ENCODE peak calls at places on chromosome 22, in five cellular contexts. One of them, this sample, is unnamed.

GRCh38 chr22:32636884-32637283 is 162.3 kb downstream of the FBXO7 start:
- DNase-seq in right atrium auricular region: no peak
- DNase-seq in naive thymus-derived CD4-positive, alpha-beta T cell: no peak
- DNase-seq in H9: no peak
- DNase-seq in CD8-positive, alpha-beta memory T cell: no peak
- DNase-seq in this sample: no peak

GRCh38 chr22:30104501-30105156 is 24.4 kb downstream of the HORMAD2 start:
- DNase-seq in right atrium auricular region: no peak
- DNase-seq in naive thymus-derived CD4-positive, alpha-beta T cell: peak; percentile 28
- DNase-seq in H9: no peak
- DNase-seq in CD8-positive, alpha-beta memory T cell: no peak
- DNase-seq in this sample: no peak

GRCh38 chr22:41040483-41040882 is 51.9 kb upstream of the EP300 start:
- DNase-seq in right atrium auricular region: no peak
- DNase-seq in naive thymus-derived CD4-positive, alpha-beta T cell: no peak
- DNase-seq in H9: no peak
- DNase-seq in CD8-positive, alpha-beta memory T cell: no peak
- DNase-seq in this sample: no peak

GRCh38 chr22:24947881-24948280 is 1.4 kb upstream of the LHFPL7 start:
- DNase-seq in right atrium auricular region: no peak
- DNase-seq in naive thymus-derived CD4-positive, alpha-beta T cell: no peak
- DNase-seq in H9: peak; percentile 49
- DNase-seq in CD8-positive, alpha-beta memory T cell: no peak
- DNase-seq in this sample: no peak

GRCh38 chr22:35971418-35972119 is 57.1 kb downstream of the RBFOX2 start:
- DNase-seq in right atrium auricular region: no peak
- DNase-seq in naive thymus-derived CD4-positive, alpha-beta T cell: no peak
- DNase-seq in H9: no peak
- DNase-seq in CD8-positive, alpha-beta memory T cell: no peak
- DNase-seq in this sample: no peak

GRCh38 chr22:19871845-19872778 is 17.4 kb upstream of the GNB1L start:
- DNase-seq in right atrium auricular region: no peak
- DNase-seq in naive thymus-derived CD4-positive, alpha-beta T cell: no peak
- DNase-seq in H9: no peak
- DNase-seq in CD8-positive, alpha-beta memory T cell: no peak
- DNase-seq in this sample: peak; percentile 47

GRCh38 chr22:24105018-24105360 is 76.3 kb upstream of the SUSD2 start:
- DNase-seq in right atrium auricular region: peak; percentile 73
- DNase-seq in naive thymus-derived CD4-positive, alpha-beta T cell: no peak
- DNase-seq in H9: no peak
- DNase-seq in CD8-positive, alpha-beta memory T cell: no peak
- DNase-seq in this sample: no peak

GRCh38 chr22:19488884-19489843 is 9.4 kb downstream of the CDC45 start:
- DNase-seq in right atrium auricular region: no peak
- DNase-seq in naive thymus-derived CD4-positive, alpha-beta T cell: no peak
- DNase-seq in H9: no peak
- DNase-seq in CD8-positive, alpha-beta memory T cell: no peak
- DNase-seq in this sample: no peak

GRCh38 chr22:23496445-23496833 is 83.7 kb downstream of the IGLL1 start:
- DNase-seq in right atrium auricular region: no peak
- DNase-seq in naive thymus-derived CD4-positive, alpha-beta T cell: no peak
- DNase-seq in H9: no peak
- DNase-seq in CD8-positive, alpha-beta memory T cell: no peak
- DNase-seq in this sample: no peak

GRCh38 chr22:26264162-26264561 is 94.9 kb downstream of the SEZ6L start:
- DNase-seq in right atrium auricular region: no peak
- DNase-seq in naive thymus-derived CD4-positive, alpha-beta T cell: no peak
- DNase-seq in H9: no peak
- DNase-seq in CD8-positive, alpha-beta memory T cell: no peak
- DNase-seq in this sample: no peak

GRCh38 chr22:23256986-23257888 is 76.9 kb downstream of the BCR start:
- DNase-seq in right atrium auricular region: peak; percentile 86
- DNase-seq in naive thymus-derived CD4-positive, alpha-beta T cell: no peak
- DNase-seq in H9: no peak
- DNase-seq in CD8-positive, alpha-beta memory T cell: no peak
- DNase-seq in this sample: peak; percentile 83

GRCh38 chr22:32661296-32661695 is 140.2 kb upstream of the TIMP3 start:
- DNase-seq in right atrium auricular region: peak; percentile 89
- DNase-seq in naive thymus-derived CD4-positive, alpha-beta T cell: no peak
- DNase-seq in H9: no peak
- DNase-seq in CD8-positive, alpha-beta memory T cell: no peak
- DNase-seq in this sample: no peak

GRCh38 chr22:42418811-42419243 is 13.4 kb downstream of the NFAM1 start:
- DNase-seq in right atrium auricular region: no peak
- DNase-seq in naive thymus-derived CD4-positive, alpha-beta T cell: no peak
- DNase-seq in H9: no peak
- DNase-seq in CD8-positive, alpha-beta memory T cell: no peak
- DNase-seq in this sample: no peak

GRCh38 chr22:47329727-47330653 is 567.5 kb downstream of the TBC1D22A start:
- DNase-seq in right atrium auricular region: peak; percentile 34
- DNase-seq in naive thymus-derived CD4-positive, alpha-beta T cell: no peak
- DNase-seq in H9: no peak
- DNase-seq in CD8-positive, alpha-beta memory T cell: no peak
- DNase-seq in this sample: no peak

GRCh38 chr22:30435674-30436126 is 10.1 kb downstream of the MTFP1 start:
- DNase-seq in right atrium auricular region: no peak
- DNase-seq in naive thymus-derived CD4-positive, alpha-beta T cell: peak; percentile 81
- DNase-seq in H9: no peak
- DNase-seq in CD8-positive, alpha-beta memory T cell: peak; percentile 80
- DNase-seq in this sample: peak; percentile 69

GRCh38 chr22:21450320-21450831 is 16.8 kb upstream of the TMEM191C start:
- DNase-seq in right atrium auricular region: no peak
- DNase-seq in naive thymus-derived CD4-positive, alpha-beta T cell: no peak
- DNase-seq in H9: peak; percentile 30
- DNase-seq in CD8-positive, alpha-beta memory T cell: no peak
- DNase-seq in this sample: no peak

GRCh38 chr22:30665786-30666185 is 1.9 kb downstream of the DUSP18 start:
- DNase-seq in right atrium auricular region: no peak
- DNase-seq in naive thymus-derived CD4-positive, alpha-beta T cell: no peak
- DNase-seq in H9: no peak
- DNase-seq in CD8-positive, alpha-beta memory T cell: no peak
- DNase-seq in this sample: no peak

GRCh38 chr22:42719656-42720262 is 911 bp downstream of the A4GALT start:
- DNase-seq in right atrium auricular region: no peak
- DNase-seq in naive thymus-derived CD4-positive, alpha-beta T cell: no peak
- DNase-seq in H9: no peak
- DNase-seq in CD8-positive, alpha-beta memory T cell: no peak
- DNase-seq in this sample: no peak

GRCh38 chr22:30253205-30253852 is 6.8 kb upstream of the LIF start:
- DNase-seq in right atrium auricular region: peak; percentile 65
- DNase-seq in naive thymus-derived CD4-positive, alpha-beta T cell: no peak
- DNase-seq in H9: no peak
- DNase-seq in CD8-positive, alpha-beta memory T cell: no peak
- DNase-seq in this sample: no peak

GRCh38 chr22:18056161-18056666 is 21.6 kb upstream of the PEX26 start:
- DNase-seq in right atrium auricular region: no peak
- DNase-seq in naive thymus-derived CD4-positive, alpha-beta T cell: no peak
- DNase-seq in H9: no peak
- DNase-seq in CD8-positive, alpha-beta memory T cell: no peak
- DNase-seq in this sample: no peak

GRCh38 chr22:35134637-35135036 is 68.7 kb downstream of the ISX start:
- DNase-seq in right atrium auricular region: no peak
- DNase-seq in naive thymus-derived CD4-positive, alpha-beta T cell: no peak
- DNase-seq in H9: no peak
- DNase-seq in CD8-positive, alpha-beta memory T cell: no peak
- DNase-seq in this sample: no peak

GRCh38 chr22:43238526-43239006 is 51.6 kb upstream of the TTLL12 start:
- DNase-seq in right atrium auricular region: no peak
- DNase-seq in naive thymus-derived CD4-positive, alpha-beta T cell: no peak
- DNase-seq in H9: no peak
- DNase-seq in CD8-positive, alpha-beta memory T cell: no peak
- DNase-seq in this sample: peak; percentile 89

GRCh38 chr22:41911292-41911611 is 3.6 kb downstream of the SHISA8 start:
- DNase-seq in right atrium auricular region: no peak
- DNase-seq in naive thymus-derived CD4-positive, alpha-beta T cell: no peak
- DNase-seq in H9: peak; percentile 39
- DNase-seq in CD8-positive, alpha-beta memory T cell: no peak
- DNase-seq in this sample: no peak

GRCh38 chr22:47933226-47933625 is 1170.8 kb downstream of the TBC1D22A start:
- DNase-seq in right atrium auricular region: no peak
- DNase-seq in naive thymus-derived CD4-positive, alpha-beta T cell: no peak
- DNase-seq in H9: no peak
- DNase-seq in CD8-positive, alpha-beta memory T cell: no peak
- DNase-seq in this sample: no peak

GRCh38 chr22:26002456-26002855 is 166.8 kb upstream of the SEZ6L start:
- DNase-seq in right atrium auricular region: no peak
- DNase-seq in naive thymus-derived CD4-positive, alpha-beta T cell: no peak
- DNase-seq in H9: no peak
- DNase-seq in CD8-positive, alpha-beta memory T cell: no peak
- DNase-seq in this sample: no peak

GRCh38 chr22:41557401-41558240 is 3.2 kb upstream of the CSDC2 start:
- DNase-seq in right atrium auricular region: peak; percentile 80
- DNase-seq in naive thymus-derived CD4-positive, alpha-beta T cell: no peak
- DNase-seq in H9: peak; percentile 58
- DNase-seq in CD8-positive, alpha-beta memory T cell: no peak
- DNase-seq in this sample: peak; percentile 89

GRCh38 chr22:19571207-19571795 is 47.1 kb upstream of the CLDN5 start:
- DNase-seq in right atrium auricular region: no peak
- DNase-seq in naive thymus-derived CD4-positive, alpha-beta T cell: no peak
- DNase-seq in H9: no peak
- DNase-seq in CD8-positive, alpha-beta memory T cell: no peak
- DNase-seq in this sample: no peak

DNA sequence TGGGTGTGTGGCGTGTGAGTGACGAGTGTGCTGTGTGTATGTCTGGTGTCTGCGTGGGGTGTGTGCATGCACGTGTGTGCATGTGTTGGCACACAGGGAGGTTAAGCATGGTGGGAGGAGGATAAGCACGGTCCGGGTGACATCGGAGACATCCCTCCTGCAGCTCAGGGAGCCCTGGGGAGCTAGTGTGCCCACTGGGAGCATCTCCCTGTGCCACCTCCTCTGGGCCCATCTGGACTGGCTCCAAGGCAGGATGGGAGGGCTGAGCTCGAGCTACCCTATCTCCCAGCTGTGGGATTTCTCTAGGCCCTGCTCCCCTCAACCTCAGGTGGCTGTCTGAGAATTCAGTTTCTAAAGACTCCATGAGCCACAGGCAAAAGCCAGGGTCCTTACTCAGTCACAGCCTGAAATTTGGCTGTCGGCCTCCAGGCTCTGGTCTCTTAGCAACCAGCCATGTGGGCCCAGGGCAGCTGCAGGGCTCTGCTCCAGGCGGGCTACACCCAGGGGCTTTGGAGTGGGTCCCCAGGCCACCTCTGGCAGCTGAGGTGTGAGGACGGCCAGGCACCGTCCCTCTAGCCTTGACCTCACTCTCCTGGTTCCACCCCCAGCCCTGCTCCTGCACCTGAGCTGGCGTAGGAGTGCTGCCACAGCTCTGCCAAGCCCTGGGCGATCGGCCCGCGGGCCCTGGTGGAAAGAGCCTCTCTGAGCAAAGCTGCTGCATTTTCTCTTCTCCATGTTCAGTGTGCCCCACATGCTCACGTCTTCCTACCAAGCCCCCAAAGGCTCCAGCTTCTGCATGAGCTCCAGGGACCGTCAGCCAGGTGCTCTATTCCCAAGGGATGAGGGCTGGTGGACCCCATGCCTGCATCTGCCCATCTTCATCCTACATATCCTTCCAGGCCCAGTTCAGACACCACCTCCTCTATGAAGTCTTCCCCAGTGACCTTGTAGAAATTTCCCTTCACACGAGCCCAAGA is 39.7 kb downstream of the RTL6 start:
- DNase-seq in right atrium auricular region: peak; percentile 44
- DNase-seq in naive thymus-derived CD4-positive, alpha-beta T cell: no peak
- DNase-seq in H9: no peak
- DNase-seq in CD8-positive, alpha-beta memory T cell: no peak
- DNase-seq in this sample: no peak
- H3K4me1 ChIP-seq in right atrium auricular region: no peaks in the 10 kb centered on the region
- H3K4me1 ChIP-seq in naive thymus-derived CD4-positive, alpha-beta T cell: peaks cover 29% of the 10 kb centered on the region
- H3K4me1 ChIP-seq in H9: no peaks in the 10 kb centered on the region
- H3K4me1 ChIP-seq in CD8-positive, alpha-beta memory T cell: peaks cover 34% of the 10 kb centered on the region
- H3K4me1 ChIP-seq in this sample: no peaks in the 10 kb centered on the region

DNA sequence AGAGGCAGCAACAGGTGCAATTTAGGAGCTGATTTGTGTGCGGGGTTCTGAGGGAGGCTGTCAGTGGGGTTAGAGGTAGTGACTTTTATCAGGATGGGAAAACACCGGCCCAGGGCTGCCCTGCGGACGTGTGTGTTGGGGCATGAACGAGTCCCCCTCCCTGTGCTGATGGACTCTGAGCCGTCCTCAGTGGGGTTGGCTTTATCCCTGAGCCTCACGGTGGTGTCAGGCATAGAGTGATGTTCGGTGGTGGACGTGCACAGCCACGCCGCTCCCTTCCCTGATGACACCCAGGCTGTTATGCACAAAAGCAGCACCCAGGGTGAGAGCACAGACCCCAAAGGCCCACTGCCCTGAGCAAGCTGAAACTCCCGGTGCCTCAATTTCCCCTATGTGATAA is 809.1 kb downstream of the BRD1 start:
- DNase-seq in right atrium auricular region: peak; percentile 50
- DNase-seq in naive thymus-derived CD4-positive, alpha-beta T cell: no peak
- DNase-seq in H9: peak; percentile 14
- DNase-seq in CD8-positive, alpha-beta memory T cell: no peak
- DNase-seq in this sample: no peak
- H3K27me3 ChIP-seq in right atrium auricular region: no peaks in the 10 kb centered on the region
- H3K27me3 ChIP-seq in naive thymus-derived CD4-positive, alpha-beta T cell: no peaks in the 10 kb centered on the region
- H3K27me3 ChIP-seq in H9: no peaks in the 10 kb centered on the region
- H3K27me3 ChIP-seq in CD8-positive, alpha-beta memory T cell: no peaks in the 10 kb centered on the region
- H3K27me3 ChIP-seq in this sample: no peaks in the 10 kb centered on the region

GRCh38 chr22:45831394-45831793 is 145.6 kb downstream of the WNT7B start:
- DNase-seq in right atrium auricular region: no peak
- DNase-seq in naive thymus-derived CD4-positive, alpha-beta T cell: no peak
- DNase-seq in H9: no peak
- DNase-seq in CD8-positive, alpha-beta memory T cell: no peak
- DNase-seq in this sample: no peak
- H3K27ac ChIP-seq in right atrium auricular region: no peak overlapping the region
- H3K27ac ChIP-seq in naive thymus-derived CD4-positive, alpha-beta T cell: no peak overlapping the region
- H3K27ac ChIP-seq in H9: no peak overlapping the region
- H3K27ac ChIP-seq in CD8-positive, alpha-beta memory T cell: no peak overlapping the region
- H3K27ac ChIP-seq in this sample: no peak overlapping the region

GRCh38 chr22:39288135-39288898 is 31.1 kb downstream of the RPL3 start:
- DNase-seq in right atrium auricular region: no peak
- DNase-seq in naive thymus-derived CD4-positive, alpha-beta T cell: no peak
- DNase-seq in H9: peak; percentile 29
- DNase-seq in CD8-positive, alpha-beta memory T cell: no peak
- DNase-seq in this sample: no peak
- H3K4me1 ChIP-seq in right atrium auricular region: peaks cover 46% of the 10 kb centered on the region
- H3K4me1 ChIP-seq in naive thymus-derived CD4-positive, alpha-beta T cell: no peaks in the 10 kb centered on the region
- H3K4me1 ChIP-seq in H9: no peaks in the 10 kb centered on the region
- H3K4me1 ChIP-seq in CD8-positive, alpha-beta memory T cell: no peaks in the 10 kb centered on the region
- H3K4me1 ChIP-seq in this sample: peaks cover 3% of the 10 kb centered on the region

DNA sequence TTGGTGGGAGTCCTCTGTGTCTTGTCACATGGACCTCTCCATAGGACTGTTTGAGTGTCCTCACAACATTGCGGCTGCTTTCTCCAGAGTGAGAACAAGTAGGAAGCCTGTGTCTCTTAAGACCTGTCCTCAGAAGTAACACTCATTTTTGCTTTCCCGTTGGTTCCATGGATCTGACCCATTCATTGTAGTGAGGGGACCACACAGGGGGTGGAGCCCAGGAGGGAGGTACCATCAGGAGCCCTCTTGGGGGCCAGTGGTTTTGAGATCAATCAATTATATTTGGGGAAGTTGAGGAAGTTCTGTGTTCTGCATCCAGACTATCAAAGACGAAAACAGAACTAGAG is 5.4 kb upstream of the ELFN2 start:
- DNase-seq in right atrium auricular region: no peak
- DNase-seq in naive thymus-derived CD4-positive, alpha-beta T cell: no peak
- DNase-seq in H9: no peak
- DNase-seq in CD8-positive, alpha-beta memory T cell: no peak
- DNase-seq in this sample: no peak
- H3K27me3 ChIP-seq in right atrium auricular region: peaks cover 18% of the 10 kb centered on the region
- H3K27me3 ChIP-seq in naive thymus-derived CD4-positive, alpha-beta T cell: peaks cover 14% of the 10 kb centered on the region
- H3K27me3 ChIP-seq in H9: peaks cover 10% of the 10 kb centered on the region
- H3K27me3 ChIP-seq in CD8-positive, alpha-beta memory T cell: peaks cover 28% of the 10 kb centered on the region
- H3K27me3 ChIP-seq in this sample: no peaks in the 10 kb centered on the region

GRCh38 chr22:49965291-49966040 is 4.9 kb downstream of the PIM3 start:
- DNase-seq in right atrium auricular region: no peak
- DNase-seq in naive thymus-derived CD4-positive, alpha-beta T cell: no peak
- DNase-seq in H9: peak; percentile 31
- DNase-seq in CD8-positive, alpha-beta memory T cell: peak; percentile 0
- DNase-seq in this sample: peak; percentile 52
- H3K27ac ChIP-seq in right atrium auricular region: peak overlapping the region; percentile 98
- H3K27ac ChIP-seq in naive thymus-derived CD4-positive, alpha-beta T cell: no peak overlapping the region
- H3K27ac ChIP-seq in H9: no peak overlapping the region
- H3K27ac ChIP-seq in CD8-positive, alpha-beta memory T cell: no peak overlapping the region
- H3K27ac ChIP-seq in this sample: peak overlapping the region; percentile 88